ENCODE peak calls at places on chromosomes 4 and X, in six cellular contexts. B is ecto neural progenitor cell; O is SW480; Y is activated naive CD4-positive, alpha-beta T cell; C is NCI-H1105; S is Calu3. K is an unnamed sample.

GRCh38 chr4:61202100-61202637 is 2.0 kb downstream of the ADGRL3 start:
- DNase-seq in B (peak; percentile 69), O (no peak), Y (no peak), C (peak; percentile 29), S (peak; percentile 2), K (no peak)

GRCh38 chr4:96395747-96396146 is 555.9 kb downstream of the PDHA2 start:
- DNase-seq in B (no peak), O (no peak), Y (no peak), C (no peak), S (no peak), K (no peak)

GRCh38 chr4:185993328-185993973 is 75.5 kb upstream of the TLR3 start:
- DNase-seq in B (no peak), O (no peak), Y (no peak), C (no peak), S (no peak), K (no peak)

GRCh38 chr4:71186566-71187398 is 152.0 kb upstream of the SLC4A4 start:
- DNase-seq in B (peak; percentile 70), O (peak; percentile 30), Y (peak; percentile 5), C (no peak), S (peak; percentile 70), K (peak; percentile 49)

GRCh38 chr4:122826596-122827257 is at the start of gene FGF2:
- DNase-seq in B (peak; percentile 85), O (no peak), Y (no peak), C (no peak), S (peak; percentile 44), K (peak; percentile 18)

GRCh38 chr4:40656221-40656863 is 26.7 kb upstream of the RBM47 start:
- DNase-seq in B (no peak), O (no peak), Y (no peak), C (no peak), S (no peak), K (no peak)

GRCh38 chr4:40038972-40039371 is 17.7 kb upstream of the N4BP2 start:
- DNase-seq in B (no peak), O (no peak), Y (no peak), C (no peak), S (no peak), K (no peak)

GRCh38 chr4:92215471-92215870 is 88.3 kb upstream of the GRID2 start:
- DNase-seq in B (no peak), O (no peak), Y (no peak), C (no peak), S (no peak), K (no peak)

GRCh38 chrX:96713303-96713702 is 28.7 kb downstream of the DIAPH2 start:
- DNase-seq in B (no peak), O (no peak), Y (no peak), C (no peak), S (peak; percentile 1), K (no peak)

GRCh38 chr4:28176942-28177341 is 1316.3 kb downstream of the STIM2 start:
- DNase-seq in B (no peak), O (no peak), Y (no peak), C (no peak), S (no peak), K (no peak)

GRCh38 chr4:77493829-77494551 is 111.6 kb upstream of the CXCL13 start:
- DNase-seq in B (no peak), O (no peak), Y (no peak), C (no peak), S (no peak), K (no peak)

GRCh38 chr4:107930821-107931774 is at the start of gene CYP2U1:
- DNase-seq in B (peak; percentile 91), O (peak; percentile 56), Y (peak; percentile 46), C (peak; percentile 32), S (peak; percentile 79), K (peak; percentile 90)

GRCh38 chr4:17781072-17781830 is at the start of gene FAM184B:
- DNase-seq in B (peak; percentile 66), O (no peak), Y (no peak), C (no peak), S (peak; percentile 9), K (peak; percentile 44)

GRCh38 chrX:11784543-11784942 is 26.5 kb downstream of the MSL3 start:
- DNase-seq in B (no peak), O (no peak), Y (no peak), C (no peak), S (no peak), K (no peak)

GRCh38 chrX:130012683-130013082 is 30.2 kb downstream of the BCORL1 start:
- DNase-seq in B (no peak), O (no peak), Y (no peak), C (no peak), S (no peak), K (no peak)

GRCh38 chr4:182826391-182826790 is 90.8 kb downstream of the DCTD start:
- DNase-seq in B (no peak), O (no peak), Y (no peak), C (no peak), S (no peak), K (peak; percentile 59)

K was measured in ELF-1.